ENCODE peak calls at places on chromosome 21, in six cellular contexts. I is activated CD4-positive, alpha-beta T cell treated with anti-CD3 and anti-CD28 coated beads for 1 hour; C is CD4-positive, CD25-positive, alpha-beta regulatory T cell; A is Right ventricle myocardium inferior; K is stimulated activated CD8-positive, alpha-beta memory T cell treated with anti-CD3 and anti-CD28 coated beads, Interleukin-4, amount 100 ng/mL, for 4 hours; G is dermis blood vessel endothelial cell. O is an unnamed sample.

GRCh38 chr21:34609244-34609950 is 5.5 kb downstream of the RCAN1 start:
- DNase-seq in I (no peak), A (no peak), K (no peak), C (no peak), G (no peak), O (peak; percentile 33)

GRCh38 chr21:36654341-36654740 is 44.6 kb upstream of the SIM2 start:
- DNase-seq in A (no peak), K (no peak), I (no peak), G (no peak), C (no peak), O (no peak)

GRCh38 chr21:37000381-37000780 is 6.1 kb upstream of the RIPPLY3 start:
- DNase-seq in A (no peak), I (no peak), G (no peak), K (no peak), C (no peak), O (no peak)

GRCh38 chr21:35643176-35643575 is 417.1 kb downstream of the SETD4 start:
- DNase-seq in G (no peak), C (no peak), K (no peak), A (no peak), I (no peak), O (peak; percentile 68)

GRCh38 chr21:16794944-16795343 is 717.9 kb upstream of the CXADR start:
- DNase-seq in C (no peak), I (no peak), G (peak; percentile 69), K (no peak), A (no peak), O (peak; percentile 52)

GRCh38 chr21:37800122-37800455 is 116.2 kb downstream of the KCNJ6 start:
- DNase-seq in A (no peak), G (no peak), C (no peak), I (no peak), K (no peak), O (no peak)

GRCh38 chr21:45963225-45963555 is 18.4 kb upstream of the COL6A1 start:
- DNase-seq in C (no peak), I (no peak), A (no peak), K (no peak), G (no peak), O (no peak)

GRCh38 chr21:36910581-36911307 is 55.7 kb downstream of the HLCS start:
- DNase-seq in G (peak; percentile 8), K (no peak), C (no peak), I (no peak), A (no peak), O (no peak)

GRCh38 chr21:42471206-42471605 is 24.8 kb downstream of the RSPH1 start:
- DNase-seq in A (no peak), I (no peak), C (no peak), K (no peak), G (no peak), O (no peak)

GRCh38 chr21:14736162-14736561 is 190.0 kb upstream of the SAMSN1 start:
- DNase-seq in I (no peak), C (no peak), G (no peak), A (no peak), K (no peak), O (no peak)

GRCh38 chr21:33026878-33027400 is 1.2 kb downstream of the OLIG2 start:
- DNase-seq in K (no peak), A (peak; percentile 56), I (no peak), C (no peak), G (peak; percentile 25), O (no peak)

GRCh38 chr21:45412909-45413581 is 8.1 kb downstream of the COL18A1 start:
- DNase-seq in K (no peak), C (no peak), I (no peak), G (no peak), A (peak; percentile 52), O (no peak)

GRCh38 chr21:37338671-37339526 is 27.7 kb upstream of the DYRK1A start:
- DNase-seq in G (peak; percentile 70), I (no peak), K (no peak), A (peak; percentile 60), C (no peak), O (peak; percentile 89)

GRCh38 chr21:43926196-43926595 is 61.2 kb downstream of the AGPAT3 start:
- DNase-seq in A (no peak), I (no peak), K (no peak), G (no peak), C (no peak), O (no peak)

GRCh38 chr21:43702785-43703067 is 16.2 kb upstream of the PDXK start:
- DNase-seq in I (no peak), K (no peak), C (no peak), A (no peak), G (no peak), O (no peak)

GRCh38 chr21:43270800-43271261 is 102.0 kb downstream of the CRYAA start:
- DNase-seq in C (no peak), K (no peak), G (no peak), I (no peak), A (peak; percentile 65), O (no peak)

GRCh38 chr21:15301736-15302135 is 236.9 kb upstream of the NRIP1 start:
- DNase-seq in C (no peak), G (peak; percentile 7), K (no peak), I (no peak), A (no peak), O (peak; percentile 40)

GRCh38 chr21:34965200-34966174 is 83.6 kb downstream of the RUNX1 start:
- DNase-seq in C (no peak), A (no peak), K (no peak), G (no peak), I (no peak), O (peak; percentile 17)

GRCh38 chr21:16708431-16708830 is 804.4 kb upstream of the CXADR start:
- DNase-seq in G (no peak), I (no peak), A (no peak), K (no peak), C (no peak), O (no peak)

GRCh38 chr21:14119038-14119437 is 91.7 kb downstream of the LIPI start:
- DNase-seq in I (no peak), A (no peak), K (no peak), G (no peak), C (no peak), O (no peak)

GRCh38 chr21:26089730-26090129 is 80.8 kb downstream of the APP start:
- DNase-seq in G (no peak), A (no peak), C (no peak), I (no peak), K (no peak), O (no peak)

GRCh38 chr21:16942703-16943102 is 570.1 kb upstream of the CXADR start:
- DNase-seq in K (no peak), C (no peak), A (no peak), I (no peak), G (no peak), O (peak; percentile 8)

GRCh38 chr21:27423073-27423472 is 456.2 kb upstream of the ADAMTS5 start:
- DNase-seq in A (peak; percentile 81), I (no peak), G (no peak), K (no peak), C (no peak), O (peak; percentile 90)

GRCh38 chr21:43984905-43985689 is 27.0 kb upstream of the TRAPPC10 start:
- DNase-seq in K (no peak), A (no peak), I (no peak), G (peak; percentile 14), C (no peak), O (no peak)

GRCh38 chr21:26918318-26919065 is 48.4 kb downstream of the ADAMTS5 start:
- DNase-seq in K (no peak), I (no peak), G (no peak), A (no peak), C (no peak), O (no peak)

O was measured in mammary epithelial cell.